ENCODE peak calls at places on chromosomes 2 and 18, in five cellular contexts. One of them, this sample, is unnamed.
A peak's percentile ranks its signal among the peaks of the same experiment; 100 is the strongest.

GRCh38 chr2:91477731-91478672 is 2786.5 kb downstream of the RPIA start:
- DNase-seq in sigmoid colon: peak; percentile 64
- DNase-seq in NT2/D1: no peak
- DNase-seq in DMS153: no peak
- DNase-seq in HepG2: no peak
- DNase-seq in this sample: peak; percentile 75

GRCh38 chr2:72182547-72183460 is 35.1 kb upstream of the CYP26B1 start:
- DNase-seq in sigmoid colon: no peak
- DNase-seq in NT2/D1: no peak
- DNase-seq in DMS153: no peak
- DNase-seq in HepG2: no peak
- DNase-seq in this sample: no peak

GRCh38 chr2:7860693-7861092 is 821.2 kb upstream of the ID2 start:
- DNase-seq in sigmoid colon: no peak
- DNase-seq in NT2/D1: no peak
- DNase-seq in DMS153: no peak
- DNase-seq in HepG2: no peak
- DNase-seq in this sample: no peak

GRCh38 chr2:199383006-199383405 is 74.7 kb downstream of the SATB2 start:
- DNase-seq in sigmoid colon: no peak
- DNase-seq in NT2/D1: no peak
- DNase-seq in DMS153: no peak
- DNase-seq in HepG2: no peak
- DNase-seq in this sample: no peak

GRCh38 chr2:162768646-162769045 is 69.9 kb downstream of the KCNH7 start:
- DNase-seq in sigmoid colon: no peak
- DNase-seq in NT2/D1: no peak
- DNase-seq in DMS153: peak; percentile 96
- DNase-seq in HepG2: no peak
- DNase-seq in this sample: no peak

GRCh38 chr2:169362346-169363026 is at the start of gene LRP2:
- DNase-seq in sigmoid colon: no peak
- DNase-seq in NT2/D1: no peak
- DNase-seq in DMS153: no peak
- DNase-seq in HepG2: peak; percentile 15
- DNase-seq in this sample: peak; percentile 86

GRCh38 chr18:61893971-61894750 is 1.4 kb upstream of the RNF152 start:
- DNase-seq in sigmoid colon: peak; percentile 86
- DNase-seq in NT2/D1: no peak
- DNase-seq in DMS153: peak; percentile 40
- DNase-seq in HepG2: peak; percentile 11
- DNase-seq in this sample: peak; percentile 67

GRCh38 chr2:38380397-38381130 is 3.5 kb upstream of the ATL2 start:
- DNase-seq in sigmoid colon: no peak
- DNase-seq in NT2/D1: no peak
- DNase-seq in DMS153: no peak
- DNase-seq in HepG2: peak; percentile 42
- DNase-seq in this sample: no peak

GRCh38 chr2:85992611-85993010 is 103.8 kb upstream of the ST3GAL5 start:
- DNase-seq in sigmoid colon: no peak
- DNase-seq in NT2/D1: no peak
- DNase-seq in DMS153: no peak
- DNase-seq in HepG2: no peak
- DNase-seq in this sample: no peak

GRCh38 chr2:226077841-226078240 is 678.3 kb downstream of the NYAP2 start:
- DNase-seq in sigmoid colon: no peak
- DNase-seq in NT2/D1: no peak
- DNase-seq in DMS153: no peak
- DNase-seq in HepG2: no peak
- DNase-seq in this sample: no peak

GRCh38 chr18:12376034-12376717 is 851 bp downstream of the AFG3L2 start:
- DNase-seq in sigmoid colon: peak; percentile 69
- DNase-seq in NT2/D1: no peak
- DNase-seq in DMS153: no peak
- DNase-seq in HepG2: peak; percentile 35
- DNase-seq in this sample: no peak